ENCODE peak calls at places on chromosomes 16 and 17, in four cellular contexts. E, L, H and B are unnamed samples.

GRCh38 chr16:87052506-87052905 is 264.7 kb downstream of the C16orf95 start:
- DNase-seq in L (no peak), H (no peak), E (peak; percentile 17), B (no peak)

GRCh38 chr17:68053237-68054030 is 17.9 kb downstream of the KPNA2 start:
- DNase-seq in L (no peak), H (no peak), E (no peak), B (no peak)

GRCh38 chr17:2400474-2400866 is 390 bp downstream of the MNT start:
- DNase-seq in E (peak; percentile 70), L (peak; percentile 43), H (no peak), B (no peak)

GRCh38 chr17:27888945-27889344 is 4.2 kb downstream of the LYRM9 start:
- DNase-seq in H (no peak), E (no peak), L (peak; percentile 69), B (no peak)

GRCh38 chr17:49762148-49762941 is 1.6 kb downstream of the FAM117A start:
- DNase-seq in H (no peak), E (no peak), L (no peak), B (no peak)

GRCh38 chr16:3118204-3118790 is 5.9 kb downstream of the ZNF205 start:
- DNase-seq in E (no peak), H (no peak), L (no peak), B (no peak)

GRCh38 chr17:4643676-4644075 is 2.2 kb upstream of the ALOX15 start:
- DNase-seq in H (no peak), L (peak; percentile 13), E (no peak), B (no peak)

GRCh38 chr16:72425571-72426341 is 253.8 kb upstream of the PMFBP1 start:
- DNase-seq in E (no peak), H (no peak), L (no peak), B (no peak)

GRCh38 chr17:64786337-64786736 is 124.2 kb upstream of the SMURF2 start:
- DNase-seq in H (no peak), E (no peak), L (no peak), B (no peak)

GRCh38 chr17:71905632-71906031 is 215.2 kb upstream of the SOX9 start:
- DNase-seq in H (no peak), E (no peak), L (no peak), B (no peak)

GRCh38 chr16:81604960-81605383 is 160.4 kb downstream of the CMIP start:
- DNase-seq in E (no peak), L (no peak), H (no peak), B (no peak)

GRCh38 chr16:17467923-17468540 is 2.7 kb downstream of the XYLT1 start:
- DNase-seq in L (peak; percentile 33), H (no peak), E (peak; percentile 32), B (peak; percentile 26)

GRCh38 chr16:4613636-4614570 is 785 bp downstream of the UBALD1 start:
- DNase-seq in L (peak; percentile 42), E (no peak), H (no peak), B (no peak)

GRCh38 chr16:81778231-81778630 is 860 bp upstream of the PLCG2 start:
- DNase-seq in H (no peak), E (no peak), L (no peak), B (no peak)

GRCh38 chr16:83143788-83144187 is 517.0 kb downstream of the CDH13 start:
- DNase-seq in L (peak; percentile 13), H (no peak), E (no peak), B (no peak)

GRCh38 chr17:45423936-45424335 is 8.7 kb downstream of the ARHGAP27 start:
- DNase-seq in E (no peak), L (no peak), H (no peak), B (no peak)

GRCh38 chr17:78434455-78435329 is 56.2 kb downstream of the PGS1 start:
- DNase-seq in L (no peak), H (no peak), E (no peak), B (no peak)

GRCh38 chr17:71428897-71429296 is 691.9 kb upstream of the SOX9 start:
- DNase-seq in L (no peak), H (no peak), E (no peak), B (no peak)

GRCh38 chr16:2150418-2151187 is 2.2 kb downstream of the RAB26 start:
- DNase-seq in H (no peak), E (peak; percentile 74), L (peak; percentile 68), B (peak; percentile 66)

GRCh38 chr16:89217138-89217387 is 440 bp upstream of the ZNF778 start:
- DNase-seq in L (no peak), H (no peak), E (no peak), B (no peak)

GRCh38 chr17:29210879-29211278 is 30.7 kb upstream of the MYO18A start:
- DNase-seq in L (no peak), H (no peak), E (no peak), B (no peak)

GRCh38 chr16:13829712-13830304 is 90.1 kb upstream of the ERCC4 start:
- DNase-seq in H (no peak), E (no peak), L (no peak), B (no peak)

GRCh38 chr16:4133897-4134372 is 17.7 kb upstream of the ADCY9 start:
- DNase-seq in H (no peak), L (no peak), E (no peak), B (no peak)

GRCh38 chr16:19203374-19203966 is 35.4 kb downstream of the SYT17 start:
- DNase-seq in E (no peak), H (peak; percentile 27), L (no peak), B (no peak)

GRCh38 chr17:27751622-27752490 is 48.5 kb downstream of the NOS2 start:
- DNase-seq in H (no peak), L (no peak), E (no peak), B (no peak)

GRCh38 chr17:38654411-38655398 is 20.1 kb downstream of the EPOP start:
- DNase-seq in E (peak; percentile 71), L (no peak), H (peak; percentile 64), B (no peak)

GRCh38 chr17:4549781-4550533 is 5.2 kb downstream of the MYBBP1A start:
- DNase-seq in H (no peak), E (no peak), L (no peak), B (no peak)

GRCh38 chr17:57750109-57750845 is 5.2 kb upstream of the CCDC182 start:
- DNase-seq in E (no peak), H (no peak), L (no peak), B (no peak)

GRCh38 chr17:56918916-56919315 is 5.1 kb upstream of the TRIM25 start:
- DNase-seq in H (no peak), E (peak; percentile 24), L (no peak), B (no peak)

GRCh38 chr17:61442136-61442775 is 10.0 kb upstream of the TBX4 start:
- DNase-seq in E (no peak), L (no peak), H (no peak), B (no peak)

GRCh38 chr16:88710556-88710955 is 4.3 kb downstream of the CTU2 start:
- DNase-seq in L (no peak), E (no peak), H (no peak), B (no peak)

GRCh38 chr16:46736695-46737094 is 11.4 kb downstream of the MYLK3 start:
- DNase-seq in L (no peak), H (no peak), E (no peak), B (no peak)

DNA sequence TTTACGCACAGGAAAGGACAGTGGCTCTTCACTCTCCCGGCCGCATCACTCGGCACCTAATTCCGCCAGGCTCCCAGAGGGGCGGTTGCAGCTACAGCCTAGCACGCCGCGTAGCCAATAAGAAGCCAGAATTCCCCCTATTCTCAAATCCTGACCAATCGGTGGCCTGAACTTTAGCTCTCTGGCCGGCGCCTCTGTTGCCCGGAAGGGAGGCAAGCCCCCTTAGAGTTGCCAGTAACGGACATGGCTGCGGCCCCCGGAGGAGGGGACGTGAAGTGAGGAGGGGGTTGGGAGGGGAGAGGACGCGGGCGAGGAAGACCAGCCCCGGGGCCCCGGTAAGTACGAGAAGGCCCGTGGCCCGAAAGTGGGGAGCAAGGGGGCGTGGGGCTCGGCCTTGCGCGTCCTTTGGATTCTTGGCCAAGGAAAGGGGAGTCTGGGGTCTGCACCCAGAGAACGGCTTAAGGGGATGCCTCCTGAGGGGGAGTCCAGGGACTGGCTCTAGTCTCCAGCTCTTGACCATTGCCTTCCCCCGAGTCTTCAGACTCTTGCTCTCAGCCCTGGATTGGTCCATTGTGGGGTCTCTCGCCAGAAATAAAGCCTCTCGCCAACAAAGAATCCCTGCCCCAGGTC is at the start of gene TMEM94:
- DNase-seq in H (peak; percentile 92), E (peak; percentile 98), L (peak; percentile 99), B (peak; percentile 99)
- TF ChIP-seq EP300 in H (no peak), E (no peak), L (no peak), B (no peak)

GRCh38 chr17:82022981-82023446 is at the start of gene LRRC45:
- DNase-seq in E (peak; percentile 99), L (peak; percentile 99), H (peak; percentile 96), B (peak; percentile 100)
- TF ChIP-seq CHD4 in E (no peak), L (no peak), H (no peak), B (no peak)

GRCh38 chr16:20411055-20411454 is 1.7 kb downstream of the ACSM5 start:
- DNase-seq in E (no peak), L (no peak), H (no peak), B (no peak)

GRCh38 chr16:20415541-20415940 is 6.2 kb downstream of the ACSM5 start:
- DNase-seq in L (no peak), H (no peak), E (no peak), B (no peak)

GRCh38 chr16:20404637-20405036 is at the start of gene PDILT:
- DNase-seq in E (no peak), L (no peak), H (no peak), B (no peak)

GRCh38 chr16:20410153-20410723 is 904 bp downstream of the ACSM5 start:
- DNase-seq in H (no peak), L (no peak), E (no peak), B (no peak)

DNA sequence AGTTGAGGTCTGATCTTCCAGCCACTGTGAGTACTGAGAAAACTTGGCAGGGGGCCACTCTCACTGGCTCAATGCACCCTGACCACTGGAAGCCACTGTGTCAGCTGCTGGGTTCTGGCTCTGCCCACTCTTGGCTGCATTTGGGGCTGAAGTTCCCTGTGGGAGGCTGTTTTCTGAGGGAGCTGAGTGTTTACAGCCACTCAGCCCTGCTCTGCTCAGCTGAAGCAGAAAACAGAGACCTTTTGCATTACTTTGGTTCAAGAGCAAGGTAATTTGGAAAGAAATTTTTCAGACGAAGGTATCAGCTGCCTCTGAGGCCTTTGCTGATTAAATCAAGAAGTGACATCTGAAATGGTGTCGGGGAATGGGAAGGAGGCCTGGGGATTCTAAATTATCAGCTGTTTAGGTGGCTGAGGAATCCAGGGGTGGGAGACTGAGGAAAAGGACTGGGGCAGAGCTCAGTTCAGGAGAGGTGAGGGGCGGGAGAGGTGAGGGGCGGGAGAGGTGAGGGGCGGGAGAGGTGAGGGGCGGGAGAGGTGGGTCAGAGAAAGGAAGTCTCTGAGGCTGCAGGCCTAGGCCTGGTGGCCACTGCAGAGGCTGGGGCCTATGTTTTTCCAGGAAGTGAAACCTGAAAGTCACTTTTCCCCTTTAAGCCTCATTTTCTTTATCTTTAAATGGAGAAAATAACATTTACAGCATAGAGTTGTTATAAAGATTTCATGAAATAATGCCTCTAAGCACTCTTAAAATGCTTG is at the start of gene ACSM5:
- DNase-seq in H (no peak), E (peak; percentile 6), L (peak; percentile 62), B (no peak)
- TF ChIP-seq EP300 in H (no peak), E (no peak), L (no peak), B (no peak)

DNA sequence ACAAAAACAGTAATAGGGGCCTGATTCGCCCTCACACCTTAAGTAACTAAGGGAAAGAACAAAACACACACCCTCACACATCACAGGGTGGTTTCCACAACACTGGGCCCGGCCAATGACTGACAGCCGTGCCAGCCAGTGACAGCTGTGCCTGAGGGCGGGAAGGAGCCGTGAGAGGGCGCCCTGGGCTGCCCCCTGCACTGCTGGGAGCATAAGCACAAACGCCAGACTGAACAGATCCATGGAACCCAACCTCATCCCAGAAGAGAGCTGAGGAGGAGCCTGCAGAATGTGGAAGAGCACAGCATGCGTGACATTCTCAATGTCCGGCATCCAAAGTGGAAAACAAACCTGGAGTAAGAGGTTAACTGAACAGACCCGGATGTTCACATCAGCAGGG is 16.0 kb downstream of the CSNK1D start:
- DNase-seq in H (no peak), L (no peak), E (no peak), B (peak; percentile 74)
- TF ChIP-seq CHD4 in H (no peak), L (no peak), E (no peak), B (no peak)